ENCODE peak calls at places on chromosomes 16 and 17, in four cellular contexts. U, H, R and S are unnamed samples.

GRCh38 chr16:23408242-23409201 is 44.5 kb downstream of the COG7 start:
- DNase-seq in U (peak), H (peak), R (peak), S (peak)

GRCh38 chr17:82118178-82118814 is 20.3 kb upstream of the FASN start:
- DNase-seq in U (no peak), R (no peak), H (no peak), S (no peak)

GRCh38 chr17:13583996-13584700 is 17.6 kb downstream of the HS3ST3A1 start:
- DNase-seq in U (no peak), H (no peak), R (no peak), S (no peak)

GRCh38 chr17:39952665-39953470 is 9.9 kb upstream of the GSDMA start:
- DNase-seq in R (peak), U (peak), H (peak), S (peak)

GRCh38 chr17:29592850-29593545 is at the start of gene ANKRD13B:
- DNase-seq in R (peak), U (peak), H (no peak), S (peak)

GRCh38 chr17:73387746-73388577 is 76.2 kb upstream of the CDC42EP4 start:
- DNase-seq in R (no peak), U (peak), H (no peak), S (no peak)

GRCh38 chr16:86242244-86243122 is 267.8 kb upstream of the FOXF1 start:
- DNase-seq in U (no peak), R (no peak), H (no peak), S (no peak)

GRCh38 chr16:56212144-56212543 is 20.9 kb downstream of the GNAO1 start:
- DNase-seq in R (no peak), H (no peak), U (no peak), S (no peak)

GRCh38 chr17:78723001-78723796 is 58.9 kb downstream of the CYTH1 start:
- DNase-seq in R (no peak), U (peak), H (no peak), S (peak)

GRCh38 chr17:83099570-83100181 is 20.3 kb downstream of the METRNL start:
- DNase-seq in R (no peak), H (peak), U (peak), S (no peak)

GRCh38 chr16:68356249-68356918 is 45.6 kb downstream of the PRMT7 start:
- DNase-seq in R (no peak), U (no peak), H (no peak), S (no peak)

GRCh38 chr16:13021996-13022395 is 120.6 kb downstream of the SHISA9 start:
- DNase-seq in R (no peak), U (no peak), H (no peak), S (no peak)

GRCh38 chr17:69677130-69677529 is 262.6 kb downstream of the MAP2K6 start:
- DNase-seq in U (peak), R (no peak), H (no peak), S (no peak)

GRCh38 chr16:60675022-60675421 is 1361.2 kb downstream of the CDH8 start:
- DNase-seq in R (no peak), H (no peak), U (no peak), S (no peak)